ENCODE peak calls at places on chromosome 10, in eight cellular contexts. V is HepG2, E is K562, N is SK-N-SH, D is GM23338, B is HCT116, C is H1, A is GM12878. T is an unnamed sample.

GRCh38 chr10:132592790-132593788 is 55.5 kb downstream of the INPP5A start:
- DNase-seq in B (no peak), D (no peak), C (no peak), E (no peak), V (no peak), N (no peak), A (peak), T (peak)

GRCh38 chr10:71978476-71978875 is 14.3 kb downstream of the CHST3 start:
- DNase-seq in B (no peak), C (no peak), V (no peak), D (peak), A (no peak), N (peak), E (peak), T (peak)

GRCh38 chr10:19629559-19629958 is 186.7 kb upstream of the PLXDC2 start:
- DNase-seq in C (no peak), V (no peak), A (no peak), N (no peak), E (no peak), D (peak), B (no peak), T (no peak)

GRCh38 chr10:13893926-13894325 is 307.2 kb downstream of the PRPF18 start:
- DNase-seq in V (no peak), B (no peak), A (no peak), N (peak), D (peak), C (no peak), E (no peak), T (peak)

GRCh38 chr10:11307004-11307403 is 289.3 kb downstream of the CELF2 start:
- DNase-seq in B (no peak), E (no peak), V (no peak), C (no peak), D (no peak), N (no peak), A (no peak), T (no peak)

GRCh38 chr10:122555431-122555830 is 5.1 kb upstream of the DMBT1 start:
- DNase-seq in E (no peak), C (no peak), B (no peak), N (no peak), A (no peak), V (no peak), D (no peak), T (no peak)

GRCh38 chr10:103781329-103782061 is 73.9 kb downstream of the SH3PXD2A start:
- DNase-seq in B (peak), E (peak), N (no peak), V (peak), A (no peak), D (peak), C (no peak), T (peak)

GRCh38 chr10:120423350-120424197 is 33.5 kb upstream of the PLPP4 start:
- DNase-seq in A (no peak), B (peak), E (peak), V (peak), D (peak), N (peak), C (peak), T (peak)

GRCh38 chr10:69953851-69954250 is 98.8 kb upstream of the MACROH2A2 start:
- DNase-seq in A (no peak), N (no peak), E (no peak), D (no peak), B (no peak), C (no peak), V (no peak), T (no peak)
- H3K4me2 ChIP-seq in A (no peak), N (no peak), E (no peak), D (no peak), B (no peak), C (no peak), V (no peak), T (no peak)

GRCh38 chr10:111973306-111973705 is 210.3 kb downstream of the GPAM start:
- DNase-seq in B (no peak), N (no peak), E (no peak), C (no peak), A (no peak), V (no peak), D (no peak), T (no peak)

GRCh38 chr10:111973826-111974225 is 209.7 kb downstream of the GPAM start:
- DNase-seq in C (no peak), D (no peak), E (no peak), A (no peak), B (no peak), V (no peak), N (no peak), T (no peak)

GRCh38 chr10:111968624-111969023 is 214.9 kb downstream of the GPAM start:
- DNase-seq in E (no peak), B (no peak), N (no peak), A (no peak), C (no peak), V (no peak), D (no peak), T (no peak)

GRCh38 chr10:111974325-111974724 is 209.2 kb downstream of the GPAM start:
- DNase-seq in V (no peak), C (no peak), A (no peak), D (no peak), E (no peak), B (no peak), N (no peak), T (no peak)

DNA sequence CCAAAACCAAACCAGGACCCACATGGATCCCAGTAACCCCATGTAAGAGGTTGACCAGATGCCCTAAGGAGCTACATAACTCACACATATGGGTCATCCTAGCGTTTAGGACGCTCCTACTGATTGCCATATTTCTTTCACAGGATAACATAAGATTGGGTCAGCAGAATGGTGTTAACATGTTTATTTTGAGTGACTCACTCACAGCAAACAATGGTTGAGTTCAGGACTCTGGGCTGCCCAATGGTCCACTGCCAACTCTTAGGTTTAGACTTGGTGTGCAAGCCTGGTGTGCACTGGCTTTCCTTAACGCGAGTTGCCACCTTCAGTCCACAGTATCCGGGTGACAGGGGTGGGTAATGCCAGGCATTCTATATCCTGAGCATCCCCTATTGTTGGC is 211.5 kb downstream of the GPAM start:
- DNase-seq in B (no peak), C (no peak), D (no peak), V (peak), E (no peak), A (no peak), N (no peak), T (no peak)
- TF ChIP-seq POLR2AphosphoS5 in B (no peak), C (no peak), D (no peak), V (no peak), E (no peak), A (no peak), N (no peak), T (no peak)

GRCh38 chr10:114304017-114304565 is 65.0 kb downstream of the VWA2 start:
- DNase-seq in V (peak), D (peak), C (no peak), A (peak), E (peak), B (peak), N (peak), T (peak)

GRCh38 chr10:114301951-114302710 is 63.1 kb downstream of the VWA2 start:
- DNase-seq in N (no peak), C (no peak), A (no peak), E (no peak), B (no peak), D (no peak), V (no peak), T (peak)

GRCh38 chr10:114304566-114305421 is 65.7 kb downstream of the VWA2 start:
- DNase-seq in E (no peak), V (no peak), C (no peak), A (no peak), D (peak), B (no peak), N (peak), T (no peak)

GRCh38 chr10:114305521-114305925 is 66.5 kb downstream of the VWA2 start:
- DNase-seq in D (no peak), V (no peak), N (no peak), E (no peak), C (no peak), B (no peak), A (no peak), T (no peak)

GRCh38 chr10:114303556-114303955 is 64.5 kb downstream of the VWA2 start:
- DNase-seq in N (no peak), E (no peak), V (no peak), C (no peak), A (no peak), D (no peak), B (no peak), T (no peak)
- H3K4me2 ChIP-seq in N (peak), E (no peak), V (no peak), C (peak), A (peak), D (peak), B (peak), T (no peak)

GRCh38 chr10:62063795-62064472 is 162.4 kb downstream of the ARID5B start:
- DNase-seq in V (no peak), B (no peak), A (no peak), C (no peak), D (no peak), E (peak), N (no peak), T (no peak)
- TF ChIP-seq POLR2AphosphoS5 in V (no peak), B (no peak), A (no peak), C (no peak), D (no peak), E (no peak), N (no peak), T (no peak)

DNA sequence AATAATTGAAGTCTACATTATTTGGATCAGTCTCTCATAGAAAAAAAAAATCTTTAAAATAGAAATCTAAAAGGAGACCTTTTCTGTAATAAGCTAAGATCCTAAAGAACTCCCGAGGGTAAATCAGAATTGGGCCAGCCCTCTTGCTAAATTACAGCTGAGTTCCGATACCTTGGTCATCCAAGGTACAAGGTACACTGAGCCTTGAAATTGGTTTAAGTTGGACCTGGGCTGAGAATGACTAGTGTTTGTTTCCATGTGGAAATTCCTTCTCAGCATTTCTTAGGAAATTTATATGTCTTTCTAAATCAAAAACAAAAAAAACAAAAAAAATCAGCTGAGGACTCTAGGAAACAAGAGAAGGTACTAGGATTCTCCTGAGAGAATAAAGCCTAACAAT is 64.9 kb downstream of the DNMBP start:
- DNase-seq in C (no peak), D (no peak), V (no peak), B (no peak), A (no peak), N (no peak), E (no peak), T (no peak)
- H3K4me2 ChIP-seq in C (no peak), D (no peak), V (no peak), B (no peak), A (no peak), N (peak), E (no peak), T (peak)

GRCh38 chr10:116742367-116743265 is at the start of gene HSPA12A:
- DNase-seq in N (peak), E (peak), V (no peak), C (no peak), A (no peak), D (peak), B (peak), T (peak)
- TF ChIP-seq POLR2AphosphoS5 in N (peak), E (no peak), V (no peak), C (no peak), A (no peak), D (peak), B (peak), T (no peak)

GRCh38 chr10:5346881-5347280 is 17.9 kb upstream of the UCN3 start:
- DNase-seq in E (no peak), V (no peak), C (no peak), A (no peak), D (no peak), N (no peak), B (no peak), T (no peak)
- H3K4me2 ChIP-seq in E (no peak), V (no peak), C (no peak), A (no peak), D (no peak), N (no peak), B (no peak), T (no peak)

GRCh38 chr10:16817125-16818019 is at the start of gene RSU1:
- DNase-seq in E (peak), V (peak), B (peak), C (peak), N (peak), A (peak), D (peak), T (peak)
- TF ChIP-seq POLR2AphosphoS5 in E (peak), V (peak), B (peak), C (peak), N (peak), A (peak), D (peak), T (peak)

T was measured in endothelial cell of umbilical vein.